ENCODE peak calls at places on chromosomes 2 and 18, in ten cellular contexts. C, O, B, M, D, R, H, L, I and Q are unnamed samples.

GRCh38 chr2:2159336-2159735 is 171.7 kb downstream of the MYT1L start:
- DNase-seq in I (no peak), H (no peak), M (no peak), C (no peak), D (no peak), B (no peak), L (no peak), O (no peak), R (no peak), Q (no peak)

GRCh38 chr2:151765760-151766159 is 31.5 kb upstream of the NEB start:
- DNase-seq in O (no peak), I (no peak), D (no peak), M (no peak), L (no peak), H (no peak), R (peak), C (no peak), B (no peak), Q (no peak)

GRCh38 chr18:45940724-45941123 is 26.4 kb downstream of the EPG5 start:
- DNase-seq in H (no peak), C (no peak), O (no peak), M (no peak), B (no peak), R (peak), L (no peak), I (no peak), D (no peak), Q (no peak)

GRCh38 chr2:6290212-6290611 is 575.5 kb downstream of the CMPK2 start:
- DNase-seq in O (no peak), L (no peak), B (peak), R (no peak), H (no peak), C (no peak), D (no peak), M (no peak), I (no peak), Q (no peak)

GRCh38 chr2:34570266-34570872 is 971.3 kb upstream of the FAM98A start:
- DNase-seq in D (no peak), C (no peak), B (peak), L (no peak), H (no peak), R (peak), I (peak), O (no peak), M (no peak), Q (no peak)

GRCh38 chr2:38220164-38220563 is 144.2 kb upstream of the CYP1B1 start:
- DNase-seq in D (no peak), O (no peak), H (no peak), C (no peak), R (no peak), M (no peak), I (no peak), L (no peak), B (no peak), Q (no peak)

GRCh38 chr2:127226520-127227263 is 6.6 kb upstream of the CYP27C1 start:
- DNase-seq in O (peak), L (no peak), B (no peak), M (no peak), D (no peak), R (peak), C (no peak), H (no peak), I (no peak), Q (no peak)

GRCh38 chr2:10057231-10058107 is 14.1 kb downstream of the KLF11 start:
- DNase-seq in M (no peak), O (no peak), H (no peak), C (no peak), B (no peak), I (no peak), D (peak), L (no peak), R (peak), Q (peak)

GRCh38 chr2:231213931-231214642 is 15.7 kb downstream of the ARMC9 start:
- DNase-seq in L (no peak), O (no peak), R (no peak), H (no peak), C (no peak), M (no peak), B (no peak), I (no peak), D (no peak), Q (no peak)

GRCh38 chr2:134675294-134675693 is 43.5 kb downstream of the TMEM163 start:
- DNase-seq in I (no peak), D (no peak), M (no peak), R (no peak), C (no peak), H (no peak), O (no peak), L (no peak), B (no peak), Q (no peak)

GRCh38 chr18:79518028-79518682 is 122.4 kb downstream of the NFATC1 start:
- DNase-seq in B (no peak), R (no peak), M (no peak), H (no peak), I (no peak), C (no peak), O (no peak), L (no peak), D (no peak), Q (no peak)